ENCODE peak calls at places on chromosomes 12 and 14, in five cellular contexts. A is K562, V is HepG2, W is NT2/D1, E is H1. K is an unnamed sample.

GRCh38 chr12:27076930-27077329 is 5.4 kb downstream of the C12orf71 start:
- DNase-seq in A (no peak), V (no peak), W (no peak), E (no peak), K (no peak)

GRCh38 chr12:122013136-122013535 is 8.5 kb upstream of the BCL7A start:
- DNase-seq in A (no peak), V (no peak), W (no peak), E (no peak), K (no peak)

GRCh38 chr12:55642275-55643068 is 5.8 kb downstream of the OR10P1 start:
- DNase-seq in A (no peak), V (no peak), W (no peak), E (no peak), K (no peak)

GRCh38 chr14:24734917-24735500 is 101.0 kb upstream of the GZMB start:
- DNase-seq in A (peak; percentile 64), V (peak; percentile 86), W (peak; percentile 68), E (no peak), K (peak; percentile 39)

GRCh38 chr12:62919827-62920226 is 15.1 kb downstream of the PPM1H start:
- DNase-seq in A (no peak), V (no peak), W (no peak), E (no peak), K (no peak)

GRCh38 chr14:54882521-54882920 is 20.1 kb downstream of the GCH1 start:
- DNase-seq in A (no peak), V (no peak), W (no peak), E (no peak), K (no peak)

GRCh38 chr12:92899388-92900001 is 29.6 kb downstream of the EEA1 start:
- DNase-seq in A (no peak), V (peak; percentile 85), W (peak; percentile 20), E (no peak), K (peak; percentile 88)

GRCh38 chr12:121495746-121496145 is 85.1 kb downstream of the KDM2B start:
- DNase-seq in A (no peak), V (no peak), W (no peak), E (no peak), K (no peak)

DNA sequence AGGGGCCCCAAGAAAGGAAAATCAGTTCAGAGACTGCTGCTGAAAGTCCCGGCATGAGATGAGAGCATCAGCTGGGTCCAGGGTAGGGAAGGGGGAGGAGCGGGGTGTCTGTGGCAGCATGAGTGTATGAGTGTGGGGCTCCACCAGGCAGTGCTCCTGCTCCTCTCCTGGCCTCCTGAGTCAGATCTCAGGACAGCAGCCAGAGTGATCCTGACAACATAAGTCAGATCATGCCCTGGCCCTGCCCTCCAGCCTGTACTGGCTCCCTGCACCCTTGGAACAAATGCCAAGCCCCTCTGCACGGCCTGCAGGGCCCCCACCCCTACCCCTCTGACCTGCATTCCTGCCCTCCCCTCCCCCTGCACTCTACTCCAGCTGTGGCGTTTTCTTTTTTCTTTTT is 24.2 kb upstream of the LRP1-AS start:
- DNase-seq in A (no peak), V (no peak), W (no peak), E (no peak), K (no peak)
- TF ChIP-seq ZNF274 in A (no peak), V (no peak), W (no peak), E (no peak), K (no peak)

GRCh38 chr12:77325505-77325904 is 260.1 kb upstream of the E2F7 start:
- DNase-seq in A (no peak), V (no peak), W (no peak), E (peak; percentile 60), K (no peak)

GRCh38 chr12:77328326-77328725 is 263.0 kb upstream of the E2F7 start:
- DNase-seq in A (no peak), V (no peak), W (no peak), E (no peak), K (no peak)

GRCh38 chr12:77323778-77324415 is 258.5 kb upstream of the E2F7 start:
- DNase-seq in A (no peak), V (no peak), W (no peak), E (no peak), K (no peak)

GRCh38 chr12:77324416-77324762 is 259.0 kb upstream of the E2F7 start:
- DNase-seq in A (no peak), V (no peak), W (no peak), E (no peak), K (no peak)

DNA sequence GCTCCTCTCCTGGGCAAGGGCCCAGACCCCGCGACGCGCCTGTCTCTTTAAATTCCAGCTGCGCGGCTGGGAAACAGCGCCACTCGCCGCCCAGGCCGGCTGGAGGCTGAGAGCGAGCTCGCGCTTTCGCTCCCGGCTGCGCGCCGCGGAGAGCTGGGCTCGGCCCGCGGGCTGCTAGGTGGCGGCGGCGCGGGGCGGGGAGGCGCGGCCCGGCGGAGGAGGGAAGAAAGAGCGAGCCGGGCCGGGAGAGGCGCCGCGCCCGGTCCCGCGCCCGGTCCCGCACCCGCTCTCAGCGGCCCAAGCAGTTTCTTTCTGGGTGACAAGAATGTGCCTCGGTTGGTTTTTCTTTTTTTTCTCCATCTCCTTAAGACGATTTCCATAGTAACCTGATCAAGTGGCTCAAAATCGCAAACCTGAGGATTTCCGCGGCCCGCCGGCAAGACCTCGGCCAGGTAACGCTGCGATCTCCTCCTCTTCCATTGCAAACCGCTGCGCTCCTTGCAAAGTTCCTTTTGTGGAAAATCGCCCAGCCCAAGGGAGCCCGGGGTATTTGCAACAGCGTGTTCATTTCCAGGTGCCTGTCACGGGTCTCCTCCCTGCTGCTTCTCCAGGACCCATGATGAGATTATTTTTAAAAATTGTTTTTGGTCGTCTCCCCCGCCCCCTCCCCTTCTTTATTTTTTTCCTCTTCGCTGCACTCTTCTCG is 259.5 kb upstream of the E2F7 start:
- DNase-seq in A (peak; percentile 61), V (peak; percentile 33), W (peak; percentile 72), E (peak; percentile 82), K (peak; percentile 40)
- TF ChIP-seq ZNF274 in A (no peak), V (no peak), W (no peak), E (no peak), K (no peak)

GRCh38 chr14:34501997-34502396 is 37.5 kb downstream of the EAPP start:
- DNase-seq in A (no peak), V (no peak), W (no peak), E (no peak), K (no peak)
- TF ChIP-seq ZNF274 in A (no peak), V (no peak), W (no peak), E (no peak), K (no peak)

GRCh38 chr12:30106204-30106603 is 322.5 kb upstream of the TMTC1 start:
- DNase-seq in A (no peak), V (no peak), W (no peak), E (no peak), K (no peak)

GRCh38 chr12:30098677-30099076 is 314.9 kb upstream of the TMTC1 start:
- DNase-seq in A (no peak), V (no peak), W (peak; percentile 90), E (no peak), K (no peak)

GRCh38 chr12:30105505-30105904 is 321.8 kb upstream of the TMTC1 start:
- DNase-seq in A (no peak), V (no peak), W (no peak), E (no peak), K (no peak)

GRCh38 chr12:30095511-30095910 is 311.8 kb upstream of the TMTC1 start:
- DNase-seq in A (no peak), V (no peak), W (no peak), E (no peak), K (no peak)

GRCh38 chr12:30100736-30101135 is 317.0 kb upstream of the TMTC1 start:
- DNase-seq in A (no peak), V (no peak), W (no peak), E (no peak), K (no peak)
- TF ChIP-seq ZNF274 in A (no peak), V (no peak), W (no peak), E (no peak), K (no peak)

K was measured in HCT116.